ENCODE peak calls at places on chromosomes 7 and 10, in nine cellular contexts. Z is testis, Y is IMR-90, G is sigmoid colon, T is GM12878, M is heart left ventricle, D is esophagus muscularis mucosa, Q is HepG2, F is transverse colon. L is an unnamed sample.

GRCh38 chr7:122460936-122461335 is 156.4 kb upstream of the FEZF1 start:
- DNase-seq in Z (no peak), G (no peak), T (no peak), Y (no peak), Q (no peak), M (no peak), F (no peak), D (no peak), L (no peak)

GRCh38 chr10:4661572-4662255 is 164.3 kb upstream of the AKR1E2 start:
- DNase-seq in F (peak), G (peak), M (peak), Z (peak), Y (no peak), D (peak), T (no peak), Q (peak), L (peak)

GRCh38 chr7:26588511-26588910 is 275.9 kb downstream of the SKAP2 start:
- DNase-seq in M (no peak), F (no peak), Y (no peak), T (no peak), Z (no peak), D (peak), G (no peak), Q (no peak), L (no peak)

GRCh38 chr7:41886257-41886905 is 183.5 kb upstream of the INHBA start:
- DNase-seq in Z (no peak), D (no peak), F (peak), M (peak), Q (no peak), T (no peak), G (peak), Y (peak), L (no peak)

GRCh38 chr7:67947191-67947590 is 950.6 kb downstream of the TYW1 start:
- DNase-seq in D (no peak), M (no peak), F (no peak), T (no peak), Y (no peak), Z (no peak), Q (no peak), G (no peak), L (no peak)

GRCh38 chr10:126187399-126187798 is 200.9 kb downstream of the ADAM12 start:
- DNase-seq in Q (no peak), T (no peak), D (no peak), Y (no peak), Z (no peak), F (no peak), G (no peak), M (no peak), L (no peak)

GRCh38 chr7:105131890-105132289 is 117.9 kb downstream of the KMT2E start:
- DNase-seq in G (no peak), T (no peak), Z (no peak), M (no peak), D (peak), F (no peak), Q (no peak), Y (no peak), L (no peak)

GRCh38 chr10:97543025-97543546 is 29.5 kb upstream of the ANKRD2 start:
- DNase-seq in Z (peak), T (no peak), D (no peak), G (peak), M (peak), Y (peak), Q (peak), F (peak), L (peak)

GRCh38 chr10:19843487-19843886 is 27.3 kb downstream of the PLXDC2 start:
- DNase-seq in F (no peak), D (no peak), Q (no peak), Y (peak), T (no peak), G (no peak), M (no peak), Z (no peak), L (no peak)

GRCh38 chr10:12042409-12042796 is 206 bp downstream of the UPF2 start:
- DNase-seq in Z (no peak), T (no peak), G (peak), Q (no peak), F (peak), M (peak), Y (peak), D (no peak), L (peak)

GRCh38 chr10:74743401-74743800 is 83.0 kb upstream of the KAT6B start:
- DNase-seq in M (no peak), Q (peak), Y (no peak), T (no peak), F (no peak), Z (no peak), G (no peak), D (no peak), L (no peak)

GRCh38 chr10:130715686-130716670 is 579.8 kb downstream of the GLRX3 start:
- DNase-seq in Q (no peak), D (no peak), M (no peak), Y (no peak), Z (no peak), F (no peak), T (no peak), G (no peak), L (no peak)

GRCh38 chr10:8056891-8057331 is 2.4 kb downstream of the GATA3 start:
- DNase-seq in F (no peak), Z (no peak), G (no peak), T (peak), Q (no peak), D (no peak), Y (no peak), M (no peak), L (no peak)

GRCh38 chr10:1255166-1255565 is 199.0 kb downstream of the WDR37 start:
- DNase-seq in Y (no peak), Q (no peak), M (no peak), D (no peak), F (no peak), T (no peak), Z (no peak), G (no peak), L (no peak)

GRCh38 chr7:130895006-130895750 is 161.2 kb upstream of the KLF14 start:
- DNase-seq in T (no peak), Q (no peak), D (no peak), M (no peak), G (no peak), Y (no peak), Z (no peak), F (no peak), L (no peak)

GRCh38 chr10:110535958-110536891 is 31.3 kb upstream of the SMC3 start:
- DNase-seq in T (peak), Z (no peak), F (peak), Q (peak), G (no peak), Y (peak), D (peak), M (peak), L (peak)

GRCh38 chr10:4981722-4982471 is 18.7 kb downstream of the AKR1C1 start:
- DNase-seq in Q (peak), D (no peak), M (peak), Z (peak), T (no peak), Y (peak), G (no peak), F (peak), L (peak)

GRCh38 chr10:33566001-33566400 is 231.5 kb upstream of the NRP1 start:
- DNase-seq in T (no peak), Y (no peak), Z (no peak), M (no peak), F (no peak), D (no peak), Q (no peak), G (no peak), L (no peak)

GRCh38 chr7:78279457-78279856 is 480.9 kb downstream of the PHTF2 start:
- DNase-seq in Y (no peak), G (no peak), D (no peak), T (no peak), F (no peak), Q (no peak), Z (no peak), M (no peak), L (no peak)

GRCh38 chr7:41788556-41788955 is 85.7 kb upstream of the INHBA start:
- DNase-seq in F (no peak), M (no peak), Y (no peak), T (no peak), Z (no peak), D (no peak), G (no peak), Q (no peak), L (no peak)

GRCh38 chr10:57094965-57095364 is 733.9 kb upstream of the ZWINT start:
- DNase-seq in M (no peak), G (no peak), Y (no peak), Q (no peak), Z (no peak), T (no peak), D (no peak), F (no peak), L (no peak)

GRCh38 chr7:74212661-74213060 is 2.9 kb downstream of the LAT2 start:
- DNase-seq in G (no peak), Q (no peak), F (no peak), D (no peak), T (no peak), Y (no peak), Z (no peak), M (no peak), L (no peak)

GRCh38 chr7:129118976-129119375 is 25.5 kb upstream of the TSPAN33 start:
- DNase-seq in Y (no peak), M (no peak), D (no peak), G (no peak), Q (no peak), T (no peak), Z (no peak), F (no peak), L (no peak)

GRCh38 chr10:3825244-3825643 is 40.2 kb upstream of the KLF6 start:
- DNase-seq in Z (no peak), F (peak), G (no peak), Q (peak), T (no peak), D (no peak), Y (peak), M (no peak), L (peak)

GRCh38 chr7:90599892-90600555 is 3.9 kb downstream of the CDK14 start:
- DNase-seq in T (no peak), F (no peak), Z (no peak), Q (no peak), G (no peak), Y (peak), M (no peak), D (no peak), L (no peak)

GRCh38 chr10:78774999-78775711 is 293.6 kb upstream of the ZMIZ1 start:
- DNase-seq in Z (peak), G (no peak), Q (peak), D (no peak), M (no peak), F (no peak), T (no peak), Y (peak), L (no peak)

GRCh38 chr10:67385089-67385488 is 310.9 kb downstream of the CTNNA3 start:
- DNase-seq in Z (no peak), G (no peak), Q (no peak), F (no peak), Y (no peak), T (no peak), D (no peak), M (no peak), L (no peak)

GRCh38 chr7:47809387-47809786 is 138.9 kb downstream of the PKD1L1 start:
- DNase-seq in T (no peak), Z (no peak), F (no peak), Q (no peak), Y (no peak), M (no peak), D (no peak), G (no peak), L (no peak)

GRCh38 chr10:6120691-6121090 is 31.9 kb downstream of the RBM17 start:
- DNase-seq in T (no peak), G (peak), F (no peak), Q (no peak), D (no peak), Z (no peak), M (no peak), Y (no peak), L (no peak)

GRCh38 chr7:26147030-26147429 is 5.0 kb upstream of the NFE2L3 start:
- DNase-seq in Y (no peak), D (no peak), M (no peak), G (no peak), Q (no peak), F (no peak), Z (no peak), T (no peak), L (no peak)

GRCh38 chr7:671415-672042 is 55.0 kb upstream of the DNAAF5 start:
- DNase-seq in T (no peak), F (no peak), Y (no peak), M (no peak), G (peak), D (no peak), Q (no peak), Z (no peak), L (no peak)

GRCh38 chr7:150428671-150429451 is 21.6 kb upstream of the GIMAP8 start:
- DNase-seq in M (peak), Y (peak), Q (no peak), F (peak), D (no peak), Z (peak), G (peak), T (peak), L (no peak)

GRCh38 chr10:103231047-103231551 is 14.6 kb upstream of the RPEL1 start:
- DNase-seq in Q (peak), M (no peak), F (no peak), G (no peak), D (no peak), Z (peak), Y (peak), T (no peak), L (no peak)

GRCh38 chr7:133582766-133583523 is 330.1 kb downstream of the EXOC4 start:
- DNase-seq in F (no peak), Q (no peak), Z (no peak), T (no peak), D (no peak), G (no peak), M (no peak), Y (peak), L (no peak)

GRCh38 chr7:42924223-42924877 is 7.6 kb downstream of the PSMA2 start:
- DNase-seq in Q (no peak), M (no peak), D (no peak), G (no peak), F (no peak), Y (no peak), T (no peak), Z (no peak), L (no peak)

GRCh38 chr10:69087600-69088470 is at the start of gene SRGN:
- DNase-seq in D (peak), Q (no peak), F (peak), T (peak), M (peak), Y (peak), Z (peak), G (peak), L (peak)

DNA sequence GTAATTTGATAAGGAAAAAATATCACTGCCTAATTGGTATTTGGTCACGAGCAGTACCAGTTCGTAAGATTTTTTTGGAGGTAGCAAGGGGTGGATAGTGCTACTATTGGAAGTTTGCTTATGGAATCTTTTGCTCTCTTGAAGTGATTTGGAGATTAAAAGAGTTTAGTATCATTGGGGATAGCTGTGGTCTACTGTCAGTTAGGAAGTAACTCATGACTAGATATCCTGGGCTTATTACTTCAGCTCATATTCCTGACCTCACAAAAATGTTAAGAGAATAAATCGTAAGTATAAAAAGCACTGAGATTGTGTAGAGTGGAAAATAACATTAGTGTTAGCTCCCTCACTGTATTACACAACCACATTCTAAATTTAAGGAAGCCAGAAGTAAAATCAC is 22.5 kb downstream of the SGPL1 start:
- DNase-seq in D (no peak), F (no peak), T (no peak), Z (no peak), G (no peak), M (no peak), Y (no peak), Q (no peak), L (no peak)
- TF ChIP-seq POLR2A in D (no peak), F (no peak), T (no peak), Z (no peak), G (no peak), M (no peak), Y (no peak), Q (no peak), L (no peak)

GRCh38 chr10:89414879-89415821 is 782 bp downstream of the IFIT5 start:
- DNase-seq in D (no peak), Q (no peak), G (peak), T (no peak), Y (peak), M (peak), F (peak), Z (peak), L (peak)

GRCh38 chr10:89413398-89413912 is 913 bp upstream of the IFIT5 start:
- DNase-seq in Z (no peak), M (no peak), G (no peak), F (no peak), D (no peak), Y (no peak), T (no peak), Q (no peak), L (no peak)

GRCh38 chr10:89416465-89416864 is 2.1 kb downstream of the IFIT5 start:
- DNase-seq in M (no peak), G (no peak), D (no peak), F (no peak), Z (no peak), Q (no peak), Y (no peak), T (no peak), L (no peak)

GRCh38 chr10:89419548-89419947 is 5.2 kb downstream of the IFIT5 start:
- DNase-seq in Z (no peak), D (no peak), M (no peak), Y (peak), Q (no peak), T (no peak), F (no peak), G (no peak), L (peak)

DNA sequence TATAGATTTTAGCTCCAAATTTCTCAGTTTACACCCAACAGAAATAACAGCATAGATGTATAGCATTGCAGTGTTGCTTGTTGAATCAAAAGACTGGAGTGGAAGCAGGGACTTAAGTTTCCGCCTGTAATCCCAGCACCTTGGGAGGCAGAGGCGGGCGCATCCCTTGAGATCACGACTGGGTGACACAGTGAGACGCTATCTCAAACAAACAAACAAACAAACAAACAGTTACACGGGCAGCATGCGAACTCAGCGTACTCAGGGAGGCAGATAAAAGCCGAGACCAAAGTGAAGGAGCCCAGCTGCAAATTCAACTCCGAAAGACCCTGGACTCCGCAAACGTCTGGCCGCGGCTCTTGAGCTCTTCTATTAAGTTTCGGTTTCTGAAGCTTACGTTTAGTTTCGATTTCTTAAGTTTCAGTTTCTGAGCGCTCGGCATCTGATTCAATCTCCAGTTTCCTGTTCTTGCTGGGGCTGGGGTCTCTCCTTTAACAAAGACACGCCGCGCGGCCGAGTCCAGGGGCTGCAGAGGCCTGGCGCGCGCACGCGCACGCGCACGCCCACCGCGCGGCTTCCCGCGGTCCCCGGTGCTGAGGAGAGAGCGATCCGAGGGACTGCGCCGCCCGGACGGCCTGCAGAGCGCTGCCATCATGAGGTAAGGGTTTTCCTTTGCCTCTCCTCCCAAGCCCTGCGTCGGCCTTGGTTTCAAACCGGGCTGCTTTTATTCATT is at the start of gene IFIT5:
- DNase-seq in F (peak), Q (peak), D (peak), Z (peak), T (peak), G (peak), M (peak), Y (peak), L (peak)
- TF ChIP-seq POLR2A in F (no peak), Q (no peak), D (peak), Z (peak), T (peak), G (peak), M (no peak), Y (no peak), L (peak)

GRCh38 chr7:138000081-138000701 is 1.7 kb downstream of the CREB3L2 start:
- DNase-seq in Y (peak), Q (peak), M (peak), G (peak), T (no peak), D (no peak), Z (peak), F (peak), L (peak)

GRCh38 chr7:138002096-138002827 is 376 bp upstream of the CREB3L2 start:
- DNase-seq in F (peak), T (peak), G (peak), Z (peak), Y (peak), D (peak), M (peak), Q (peak), L (peak)

GRCh38 chr7:137999496-138000080 is 2.3 kb downstream of the CREB3L2 start:
- DNase-seq in G (no peak), F (no peak), Y (no peak), Z (no peak), T (no peak), M (no peak), D (no peak), Q (no peak), L (peak)

GRCh38 chr7:138002828-138003189 is 923 bp upstream of the CREB3L2 start:
- DNase-seq in T (no peak), D (no peak), G (no peak), M (no peak), F (no peak), Q (no peak), Z (no peak), Y (no peak), L (no peak)

DNA sequence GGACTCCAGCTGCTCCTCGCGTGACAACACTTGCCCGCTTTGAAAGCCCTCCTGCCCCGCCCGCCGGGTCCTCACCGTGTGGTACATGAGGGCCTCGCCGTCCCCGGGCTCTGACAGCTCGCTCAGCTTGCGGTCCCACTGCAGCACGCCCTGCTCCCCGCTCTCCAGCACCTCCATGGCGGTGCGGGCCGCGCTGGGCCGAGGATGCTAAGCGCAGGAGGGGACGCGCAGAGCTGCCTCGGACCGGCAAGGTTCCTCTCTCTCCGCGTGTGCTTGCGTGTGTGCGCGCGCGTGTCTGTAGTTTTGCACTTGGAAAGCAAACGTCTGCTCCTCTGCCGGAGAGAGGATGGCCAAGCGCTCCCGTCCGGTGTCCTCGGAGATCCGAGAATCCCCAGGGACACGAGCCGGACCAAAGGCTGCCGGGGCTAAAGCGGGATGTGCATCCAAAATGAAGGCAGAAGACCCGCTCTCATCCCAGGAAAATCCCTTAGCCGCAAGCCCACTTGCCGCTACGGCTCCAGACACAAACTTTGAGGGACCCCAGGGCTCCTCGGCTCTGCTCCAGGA is at the start of gene CREB3L2:
- DNase-seq in Y (peak), T (no peak), Q (peak), G (no peak), F (peak), M (peak), Z (peak), D (no peak), L (peak)
- TF ChIP-seq POLR2A in Y (peak), T (peak), Q (peak), G (peak), F (peak), M (no peak), Z (peak), D (peak), L (peak)

GRCh38 chr10:73075829-73076228 is 20.8 kb downstream of the P4HA1 start:
- DNase-seq in G (no peak), M (no peak), Z (no peak), Q (no peak), F (no peak), Y (no peak), T (no peak), D (no peak), L (no peak)
- TF ChIP-seq POLR2A in G (no peak), M (no peak), Z (no peak), Q (no peak), F (no peak), Y (no peak), T (no peak), D (no peak), L (no peak)

DNA sequence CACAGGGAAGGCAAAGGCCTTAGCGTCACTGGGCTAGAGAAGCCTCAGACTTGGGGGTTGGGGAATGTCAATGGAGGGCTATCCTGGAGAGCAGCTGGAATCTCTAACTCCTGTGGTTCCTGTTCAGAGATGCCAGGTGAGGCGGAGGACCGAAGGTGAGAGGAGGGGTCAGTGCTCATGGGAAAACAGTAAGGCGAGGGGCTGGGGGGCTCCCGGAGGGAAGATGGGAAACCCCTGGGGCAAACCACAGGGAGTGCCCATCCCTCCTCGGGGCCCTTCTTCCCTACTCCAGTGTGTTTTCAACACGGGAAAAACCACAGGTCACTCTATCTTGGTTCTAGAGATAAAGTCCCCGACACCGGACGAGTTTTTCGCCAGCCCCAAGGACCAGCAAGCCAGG is 3.3 kb downstream of the LRCH4 start:
- DNase-seq in T (no peak), Y (no peak), Z (no peak), Q (no peak), G (no peak), F (no peak), M (no peak), D (no peak), L (no peak)
- TF ChIP-seq POLR2A in T (no peak), Y (no peak), Z (no peak), Q (no peak), G (no peak), F (no peak), M (no peak), D (no peak), L (no peak)